ENCODE peak calls at places on chromosomes 6 and 20, in six cellular contexts. L is tibial nerve, R is tibial artery, H is A549, J is heart left ventricle, B is Peyer's patch. W is an unnamed sample. For H3K4me1, the result is how much of the 10 kb centered on the place peaks cover.

GRCh38 chr6:147063469-147064031 is 140.7 kb upstream of the STXBP5 start:
- DNase-seq in L (no peak), R (no peak), H (peak), J (no peak), B (no peak), W (no peak)

GRCh38 chr6:36127462-36128016 is 2.8 kb upstream of the MAPK13 start:
- DNase-seq in L (no peak), R (no peak), H (peak), J (peak), B (no peak), W (no peak)

GRCh38 chr6:14380421-14380820 is 262.8 kb downstream of the CD83 start:
- DNase-seq in L (no peak), R (no peak), H (no peak), J (no peak), B (no peak), W (no peak)

GRCh38 chr6:42095776-42096541 is 45.6 kb downstream of the TAF8 start:
- DNase-seq in L (no peak), R (no peak), H (peak), J (no peak), B (no peak), W (no peak)

GRCh38 chr6:75084872-75085381 is 120.9 kb downstream of the COL12A1 start:
- DNase-seq in L (no peak), R (no peak), H (no peak), J (peak), B (no peak), W (no peak)

GRCh38 chr20:3330046-3330741 is 77.3 kb downstream of the DNAAF9 start:
- DNase-seq in L (no peak), R (no peak), H (peak), J (no peak), B (no peak), W (no peak)

GRCh38 chr6:1445650-1446645 is 56.6 kb downstream of the FOXF2 start:
- DNase-seq in L (no peak), R (no peak), H (no peak), J (no peak), B (no peak), W (no peak)

GRCh38 chr6:169490409-169490708 is 211.5 kb downstream of the WDR27 start:
- DNase-seq in L (no peak), R (no peak), H (no peak), J (no peak), B (no peak), W (no peak)

GRCh38 chr20:21102691-21103311 is 3.4 kb downstream of the LINC00237 start:
- DNase-seq in L (no peak), R (peak), H (no peak), J (peak), B (peak), W (peak)

GRCh38 chr20:59385461-59385860 is 85.0 kb downstream of the EDN3 start:
- DNase-seq in L (no peak), R (no peak), H (peak), J (no peak), B (no peak), W (no peak)

GRCh38 chr6:133241088-133241900 is at the start of gene EYA4:
- DNase-seq in L (no peak), R (no peak), H (peak), J (peak), B (no peak), W (no peak)

GRCh38 chr20:43189614-43190331 is at the start of gene PTPRT:
- DNase-seq in L (no peak), R (no peak), H (no peak), J (no peak), B (no peak), W (no peak)

GRCh38 chr6:164098857-164099534 is 684.5 kb downstream of the QKI start:
- DNase-seq in L (no peak), R (no peak), H (no peak), J (no peak), B (no peak), W (no peak)

GRCh38 chr6:123526128-123526527 is 110.6 kb downstream of the TRDN start:
- DNase-seq in L (no peak), R (no peak), H (no peak), J (no peak), B (no peak), W (no peak)

GRCh38 chr20:12970372-12970821 is 38.4 kb upstream of the SPTLC3 start:
- DNase-seq in L (peak), R (no peak), H (peak), J (no peak), B (no peak), W (no peak)

GRCh38 chr6:64415936-64416335 is 780.3 kb downstream of the PHF3 start:
- DNase-seq in L (no peak), R (no peak), H (no peak), J (no peak), B (no peak), W (no peak)

GRCh38 chr6:14068133-14068532 is 49.4 kb upstream of the CD83 start:
- DNase-seq in L (no peak), R (no peak), H (no peak), J (no peak), B (no peak), W (no peak)

GRCh38 chr6:90835584-90836212 is 248.8 kb upstream of the MAP3K7 start:
- DNase-seq in L (no peak), R (no peak), H (no peak), J (no peak), B (no peak), W (peak)

GRCh38 chr20:5033566-5033965 is 32.3 kb upstream of the SLC23A2 start:
- DNase-seq in L (no peak), R (no peak), H (no peak), J (no peak), B (no peak), W (no peak)

GRCh38 chr6:125888989-125889656 is 67.4 kb upstream of the HINT3 start:
- DNase-seq in L (no peak), R (no peak), H (peak), J (no peak), B (no peak), W (no peak)

GRCh38 chr6:5866547-5867051 is 140.1 kb downstream of the NRN1 start:
- DNase-seq in L (no peak), R (no peak), H (peak), J (no peak), B (no peak), W (no peak)

GRCh38 chr20:52137850-52138249 is 53.7 kb downstream of the ZFP64 start:
- DNase-seq in L (no peak), R (no peak), H (no peak), J (no peak), B (no peak), W (no peak)

GRCh38 chr6:24322924-24323323 is 34.9 kb downstream of the DCDC2 start:
- DNase-seq in L (no peak), R (no peak), H (no peak), J (no peak), B (no peak), W (no peak)
- H3K27ac ChIP-seq in L (no peak), R (no peak), H (no peak), J (no peak), B (no peak), W (no peak)

GRCh38 chr6:161922631-161923119 is 648.8 kb upstream of the AGPAT4 start:
- DNase-seq in L (peak), R (no peak), H (peak), J (no peak), B (peak), W (peak)
- TF ChIP-seq CTCF in L (peak), R (no peak), H (no peak), J (peak), B (peak), W (peak)

DNA sequence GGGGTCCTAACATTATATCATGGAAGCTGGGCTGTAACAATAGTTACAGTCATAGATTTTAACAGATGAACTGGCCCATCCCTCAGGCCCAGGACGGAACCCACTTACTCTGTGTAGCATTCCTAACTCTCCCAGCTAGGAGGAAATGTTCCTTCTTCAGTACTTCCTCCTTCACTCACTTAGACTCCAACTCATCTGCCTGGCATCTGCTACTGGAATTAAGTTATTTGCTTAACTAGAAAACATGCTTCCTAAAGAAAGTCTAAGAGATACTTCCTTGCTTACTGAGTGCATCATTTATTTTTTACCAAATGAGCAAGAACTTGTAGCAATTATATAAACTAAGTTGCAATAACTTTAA is 20.5 kb downstream of the GCLC start:
- DNase-seq in L (no peak), R (no peak), H (peak), J (no peak), B (no peak), W (no peak)
- H3K4me1 ChIP-seq in L (under half), R (under half), H (half or more), J (under half), B (under half), W (under half)

GRCh38 chr6:3919130-3919628 is 70.0 kb downstream of the FAM50B start:
- DNase-seq in L (no peak), R (no peak), H (peak), J (no peak), B (no peak), W (no peak)
- H3K27ac ChIP-seq in L (no peak), R (no peak), H (peak), J (peak), B (no peak), W (no peak)

GRCh38 chr20:25196701-25197120 is 1.2 kb downstream of the ENTPD6 start:
- DNase-seq in L (no peak), R (no peak), H (no peak), J (no peak), B (no peak), W (peak)
- TF ChIP-seq CTCF in L (no peak), R (no peak), H (no peak), J (no peak), B (no peak), W (no peak)

GRCh38 chr20:20052074-20052970 is at the start of the genes CFAP61 and CRNKL1:
- DNase-seq in L (peak), R (peak), H (peak), J (peak), B (peak), W (peak)
- H3K4me1 ChIP-seq in L (under half), R (under half), H (under half), J (under half), B (under half), W (under half)

DNA sequence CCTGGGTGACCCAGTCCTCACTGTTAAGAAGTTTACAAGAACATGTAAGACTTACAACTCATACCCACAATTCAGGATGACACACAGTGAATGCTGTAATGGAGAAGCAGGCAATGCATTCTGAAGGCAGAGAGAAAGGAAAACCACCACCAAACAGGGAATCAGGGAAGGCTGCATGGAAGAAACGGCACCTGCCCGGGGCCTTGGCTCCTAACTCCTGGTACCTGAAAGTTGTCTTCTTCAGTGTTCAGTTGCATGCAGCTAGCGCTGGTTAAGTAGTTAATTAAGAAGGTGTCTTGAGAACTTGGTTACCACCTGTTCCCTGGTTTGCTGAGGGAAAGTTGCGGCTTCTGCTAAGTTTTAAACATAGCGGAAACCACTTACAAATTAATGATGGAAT is 57.2 kb downstream of the GPR6 start:
- DNase-seq in L (no peak), R (no peak), H (no peak), J (no peak), B (no peak), W (no peak)
- H3K27ac ChIP-seq in L (no peak), R (no peak), H (no peak), J (no peak), B (no peak), W (no peak)

DNA sequence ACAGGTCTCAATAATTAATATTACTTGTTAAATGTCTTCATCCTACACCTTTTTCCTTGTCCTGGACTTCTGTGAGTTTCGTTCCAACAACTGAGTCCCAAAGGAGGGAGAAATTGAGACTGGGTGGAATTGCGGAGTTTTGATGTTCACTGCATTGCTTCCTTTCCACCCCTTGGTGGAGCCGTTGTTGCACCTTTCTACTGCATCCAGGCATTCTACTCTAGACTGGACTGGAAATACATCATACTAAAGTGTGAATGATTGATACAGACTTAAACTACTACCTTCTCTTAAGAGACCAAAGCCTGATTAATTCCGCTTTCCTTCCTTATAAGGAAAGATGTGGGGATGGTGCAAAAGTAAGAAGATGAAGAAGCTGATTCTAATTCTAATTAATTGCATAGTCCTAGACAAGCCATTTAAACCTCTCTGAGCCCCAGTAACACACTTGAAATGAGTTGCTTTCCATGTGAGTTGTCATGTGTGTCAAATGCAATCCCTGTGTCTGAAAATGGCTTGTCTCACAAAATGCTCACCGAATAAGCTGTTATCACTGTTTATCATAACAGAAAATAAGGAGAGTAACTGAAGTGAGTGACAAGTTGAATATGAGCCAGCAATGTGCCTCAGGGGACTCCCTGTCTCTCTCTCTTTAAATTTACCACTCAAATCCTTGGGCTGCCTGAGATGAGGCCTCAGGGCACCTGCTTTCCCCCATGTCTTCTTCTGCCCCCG is 338.3 kb upstream of the CHD6 start:
- DNase-seq in L (no peak), R (no peak), H (peak), J (no peak), B (no peak), W (no peak)
- TF ChIP-seq CTCF in L (peak), R (peak), H (peak), J (peak), B (peak), W (peak)